ENCODE peak calls at places on chromosome 18, in seven cellular contexts. B is HepG2, O is SK-N-SH, L is K562, G is HCT116, V is GM12878, C is H1. Q is an unnamed sample.

GRCh38 chr18:42157878-42158277 is 202.8 kb downstream of the PIK3C3 start:
- DNase-seq in B (no peak), C (no peak), G (no peak), V (no peak), L (no peak), O (no peak), Q (no peak)

GRCh38 chr18:13877133-13877532 is 38.2 kb downstream of the MC2R start:
- DNase-seq in G (no peak), V (no peak), C (no peak), O (no peak), L (no peak), B (no peak), Q (no peak)

GRCh38 chr18:9905401-9905922 is 8.4 kb upstream of the VAPA start:
- DNase-seq in L (no peak), V (no peak), C (no peak), O (peak; percentile 31), G (no peak), B (peak; percentile 34), Q (no peak)

GRCh38 chr18:75678662-75679061 is 251.2 kb upstream of the SMIM21 start:
- DNase-seq in L (no peak), G (no peak), B (no peak), V (no peak), C (no peak), O (no peak), Q (no peak)

GRCh38 chr18:29488617-29489016 is 1311.7 kb upstream of the CDH2 start:
- DNase-seq in B (no peak), G (no peak), O (no peak), L (no peak), V (no peak), C (no peak), Q (no peak)

GRCh38 chr18:904135-905090 is at the start of gene ADCYAP1:
- DNase-seq in B (no peak), C (no peak), O (peak; percentile 43), G (no peak), L (no peak), V (no peak), Q (no peak)

GRCh38 chr18:12750076-12750707 is 47.4 kb downstream of the PSMG2 start:
- DNase-seq in G (no peak), V (peak; percentile 23), B (no peak), O (no peak), L (no peak), C (no peak), Q (no peak)

GRCh38 chr18:58091099-58091611 is 47.1 kb downstream of the NEDD4L start:
- DNase-seq in V (peak; percentile 72), L (no peak), G (peak; percentile 4), C (no peak), O (no peak), B (no peak), Q (peak; percentile 81)

GRCh38 chr18:44586782-44587524 is 93.7 kb upstream of the SETBP1 start:
- DNase-seq in G (no peak), V (no peak), C (no peak), L (no peak), O (peak; percentile 41), B (no peak), Q (no peak)

GRCh38 chr18:58661423-58661822 is 9.8 kb upstream of the MALT1 start:
- DNase-seq in G (no peak), V (no peak), L (no peak), O (no peak), C (peak; percentile 37), B (no peak), Q (no peak)

GRCh38 chr18:66687635-66688034 is 83.7 kb upstream of the CDH19 start:
- DNase-seq in B (no peak), O (no peak), G (no peak), L (no peak), C (no peak), V (no peak), Q (no peak)

GRCh38 chr18:37179384-37179783 is 350.5 kb downstream of the KIAA1328 start:
- DNase-seq in O (peak; percentile 12), V (no peak), L (no peak), C (no peak), B (no peak), G (no peak), Q (no peak)

GRCh38 chr18:28127763-28128737 is 48.9 kb downstream of the CDH2 start:
- DNase-seq in C (no peak), G (no peak), O (no peak), V (no peak), L (no peak), B (peak; percentile 92), Q (no peak)

GRCh38 chr18:57834616-57835015 is 31.5 kb upstream of the ATP8B1 start:
- DNase-seq in O (no peak), L (no peak), V (no peak), C (no peak), B (no peak), G (no peak), Q (no peak)

GRCh38 chr18:58593930-58594329 is 35.0 kb downstream of the ALPK2 start:
- DNase-seq in C (no peak), B (no peak), O (no peak), G (no peak), L (no peak), V (no peak), Q (no peak)

GRCh38 chr18:29874519-29875098 is 1167.9 kb downstream of the DSC3 start:
- DNase-seq in G (peak; percentile 10), C (no peak), V (no peak), O (peak; percentile 23), L (peak; percentile 13), B (peak; percentile 52), Q (peak; percentile 9)

GRCh38 chr18:12769136-12769535 is 66.3 kb downstream of the PSMG2 start:
- DNase-seq in C (no peak), L (no peak), O (no peak), G (no peak), B (no peak), V (no peak), Q (no peak)

GRCh38 chr18:31102020-31102684 is at the start of gene DSC2:
- DNase-seq in G (no peak), O (peak; percentile 15), C (peak; percentile 79), V (no peak), L (peak; percentile 37), B (peak; percentile 61), Q (peak; percentile 17)

GRCh38 chr18:37554399-37554787 is 11.2 kb downstream of the CELF4 start:
- DNase-seq in O (no peak), L (no peak), V (no peak), C (peak; percentile 78), B (no peak), G (no peak), Q (no peak)

GRCh38 chr18:30485078-30485477 is 557.5 kb downstream of the DSC3 start:
- DNase-seq in O (no peak), B (no peak), G (no peak), V (no peak), C (no peak), L (no peak), Q (no peak)

GRCh38 chr18:13453714-13454113 is 235.2 kb downstream of the LDLRAD4 start:
- DNase-seq in C (no peak), G (no peak), O (no peak), B (no peak), V (no peak), L (no peak), Q (no peak)

GRCh38 chr18:44866103-44866502 is 185.4 kb downstream of the SETBP1 start:
- DNase-seq in O (no peak), C (no peak), L (no peak), G (no peak), B (no peak), V (no peak), Q (no peak)

GRCh38 chr18:13893418-13893760 is 21.9 kb downstream of the MC2R start:
- DNase-seq in G (no peak), O (no peak), B (no peak), V (peak; percentile 63), C (no peak), L (no peak), Q (no peak)

GRCh38 chr18:53745228-53745967 is 479.1 kb downstream of the MBD2 start:
- DNase-seq in O (no peak), G (no peak), C (no peak), L (no peak), V (no peak), B (no peak), Q (no peak)

GRCh38 chr18:52283927-52284326 is 56.1 kb upstream of the DCC start:
- DNase-seq in O (no peak), L (no peak), V (no peak), C (no peak), B (no peak), G (no peak), Q (no peak)

GRCh38 chr18:52286675-52287074 is 53.3 kb upstream of the DCC start:
- DNase-seq in O (peak; percentile 5), B (no peak), G (no peak), V (no peak), L (no peak), C (no peak), Q (no peak)

GRCh38 chr18:52287151-52287550 is 52.8 kb upstream of the DCC start:
- DNase-seq in B (no peak), O (no peak), G (no peak), L (no peak), V (no peak), C (no peak), Q (no peak)

GRCh38 chr18:52288403-52289004 is 51.5 kb upstream of the DCC start:
- DNase-seq in G (no peak), O (peak; percentile 28), B (peak; percentile 17), C (peak; percentile 81), L (peak; percentile 6), V (no peak), Q (peak; percentile 36)
- TF ChIP-seq JUND in G (no peak), O (no peak), B (no peak), C (no peak), L (no peak), V (no peak), Q (no peak)

GRCh38 chr18:79106084-79106483 is 36.9 kb downstream of the ATP9B start:
- DNase-seq in O (no peak), V (no peak), C (no peak), B (peak; percentile 44), G (no peak), L (no peak), Q (no peak)
- TF ChIP-seq JUND in O (no peak), V (no peak), C (no peak), B (no peak), G (no peak), L (no peak), Q (no peak)

GRCh38 chr18:47036298-47036874 is 965 bp upstream of the ELOA2 start:
- DNase-seq in G (peak; percentile 29), L (peak; percentile 9), C (no peak), V (no peak), B (peak; percentile 28), O (peak; percentile 52), Q (peak; percentile 57)
- TF ChIP-seq JUND in G (no peak), L (no peak), C (no peak), V (no peak), B (no peak), O (no peak), Q (no peak)

DNA sequence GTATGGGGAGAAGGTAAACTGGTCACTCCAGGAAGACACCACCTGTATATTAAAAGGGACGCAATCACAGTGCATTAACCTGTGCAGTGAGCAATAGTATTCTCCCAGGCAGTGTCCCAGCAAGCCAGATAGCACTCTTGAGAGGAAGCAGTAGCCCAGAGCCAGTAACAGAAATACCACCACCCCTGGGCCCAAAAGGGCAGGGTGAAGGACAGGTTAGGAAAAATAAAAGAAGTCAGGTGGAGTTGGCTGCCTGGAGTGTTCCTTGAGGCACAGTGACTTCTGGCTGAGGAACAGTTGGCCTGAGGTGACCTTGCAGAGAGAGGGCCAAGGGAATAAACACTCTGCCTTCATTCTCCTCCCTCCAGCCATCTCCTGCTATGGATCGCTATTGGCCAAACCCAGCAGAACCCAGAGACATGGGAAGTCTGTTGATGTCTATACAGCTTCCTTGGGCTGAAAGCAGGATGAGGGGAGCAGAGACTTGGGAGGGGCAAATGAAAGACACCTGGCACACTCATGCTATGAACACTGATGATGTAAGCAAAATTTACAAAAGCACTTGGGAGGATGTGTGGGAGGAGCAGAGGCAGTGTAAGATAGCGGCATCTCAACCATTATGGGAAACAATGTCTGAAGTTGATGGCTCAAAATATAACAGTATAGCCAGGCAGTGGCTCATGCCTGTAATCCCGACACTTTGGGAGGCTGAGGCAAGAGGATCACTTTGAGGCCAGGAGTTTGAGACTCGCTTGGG is 7.5 kb downstream of the C18orf32 start:
- DNase-seq in G (no peak), O (no peak), B (no peak), L (no peak), C (no peak), V (no peak), Q (no peak)
- TF ChIP-seq JUND in G (no peak), O (no peak), B (no peak), L (peak; percentile 56), C (no peak), V (no peak), Q (no peak)

Q was measured in T47D.